ENCODE peak calls at places on chromosomes 4 and X, in five cellular contexts. One of them, this sample, is unnamed.
A peak's percentile ranks its signal among the peaks of the same experiment; 100 is the strongest.

GRCh38 chrX:105820247-105820646 is 2.1 kb upstream of the NRK start:
- DNase-seq in A673: no peak
- DNase-seq in LoVo: no peak
- DNase-seq in GM03348: no peak
- DNase-seq in T-helper 17 cell: no peak
- DNase-seq in this sample: no peak

GRCh38 chrX:48958635-48959094 is 1.3 kb upstream of the OTUD5 start:
- DNase-seq in LoVo: peak; percentile 37
- DNase-seq in A673: peak; percentile 31
- DNase-seq in T-helper 17 cell: no peak
- DNase-seq in GM03348: peak; percentile 36
- DNase-seq in this sample: no peak

GRCh38 chrX:104659037-104659744 is 93.2 kb downstream of the IL1RAPL2 start:
- DNase-seq in T-helper 17 cell: no peak
- DNase-seq in A673: no peak
- DNase-seq in GM03348: no peak
- DNase-seq in LoVo: no peak
- DNase-seq in this sample: no peak

GRCh38 chrX:53223955-53224859 is 800 bp downstream of the KDM5C start:
- DNase-seq in A673: no peak
- DNase-seq in T-helper 17 cell: no peak
- DNase-seq in LoVo: peak; percentile 60
- DNase-seq in GM03348: peak; percentile 40
- DNase-seq in this sample: no peak

GRCh38 chrX:107672955-107673378 is 44.7 kb downstream of the PRPS1 start:
- DNase-seq in A673: peak; percentile 63
- DNase-seq in T-helper 17 cell: peak; percentile 74
- DNase-seq in LoVo: peak; percentile 23
- DNase-seq in GM03348: peak; percentile 65
- DNase-seq in this sample: peak; percentile 49

GRCh38 chr4:163679189-163679588 is 184.7 kb downstream of the TMA16 start:
- DNase-seq in A673: peak; percentile 67
- DNase-seq in LoVo: peak; percentile 11
- DNase-seq in T-helper 17 cell: no peak
- DNase-seq in GM03348: peak; percentile 11
- DNase-seq in this sample: no peak

GRCh38 chr4:103996637-103997036 is 276.9 kb upstream of the TACR3 start:
- DNase-seq in A673: peak; percentile 88
- DNase-seq in GM03348: peak; percentile 31
- DNase-seq in LoVo: peak; percentile 59
- DNase-seq in T-helper 17 cell: no peak
- DNase-seq in this sample: no peak

GRCh38 chr4:64617813-64618212 is 208.6 kb upstream of the TECRL start:
- DNase-seq in T-helper 17 cell: no peak
- DNase-seq in GM03348: no peak
- DNase-seq in LoVo: peak; percentile 11
- DNase-seq in A673: peak; percentile 15
- DNase-seq in this sample: no peak

GRCh38 chrX:20388594-20388993 is 121.9 kb upstream of the RPS6KA3 start:
- DNase-seq in GM03348: no peak
- DNase-seq in LoVo: no peak
- DNase-seq in A673: no peak
- DNase-seq in T-helper 17 cell: no peak
- DNase-seq in this sample: no peak

GRCh38 chrX:24148535-24149345 is 789 bp upstream of the ZFX start:
- DNase-seq in GM03348: peak; percentile 39
- DNase-seq in LoVo: no peak
- DNase-seq in A673: peak; percentile 59
- DNase-seq in T-helper 17 cell: no peak
- DNase-seq in this sample: no peak

GRCh38 chr4:183594823-183595222 is 64.2 kb downstream of the RWDD4 start:
- DNase-seq in A673: no peak
- DNase-seq in GM03348: no peak
- DNase-seq in LoVo: no peak
- DNase-seq in T-helper 17 cell: no peak
- DNase-seq in this sample: no peak

GRCh38 chr4:5069916-5070315 is 18.6 kb downstream of the STK32B start:
- DNase-seq in T-helper 17 cell: no peak
- DNase-seq in GM03348: no peak
- DNase-seq in A673: no peak
- DNase-seq in LoVo: no peak
- DNase-seq in this sample: no peak

GRCh38 chrX:131187234-131187633 is 101.9 kb downstream of the IGSF1 start:
- DNase-seq in GM03348: no peak
- DNase-seq in T-helper 17 cell: no peak
- DNase-seq in LoVo: no peak
- DNase-seq in A673: no peak
- DNase-seq in this sample: no peak

GRCh38 chrX:100413231-100413630 is 3.2 kb upstream of the PCDH19 start:
- DNase-seq in T-helper 17 cell: no peak
- DNase-seq in A673: peak; percentile 77
- DNase-seq in LoVo: peak; percentile 40
- DNase-seq in GM03348: peak; percentile 66
- DNase-seq in this sample: no peak

GRCh38 chr4:131408102-131408501 is 1741.0 kb upstream of the PCDH10 start:
- DNase-seq in A673: no peak
- DNase-seq in LoVo: no peak
- DNase-seq in GM03348: no peak
- DNase-seq in T-helper 17 cell: no peak
- DNase-seq in this sample: no peak

GRCh38 chr4:15037923-15038541 is 35.8 kb downstream of the CPEB2 start:
- DNase-seq in GM03348: peak; percentile 40
- DNase-seq in LoVo: no peak
- DNase-seq in T-helper 17 cell: no peak
- DNase-seq in A673: no peak
- DNase-seq in this sample: no peak

GRCh38 chr4:151797131-151797530 is 36.3 kb upstream of the GATB start:
- DNase-seq in T-helper 17 cell: no peak
- DNase-seq in GM03348: no peak
- DNase-seq in A673: no peak
- DNase-seq in LoVo: peak; percentile 33
- DNase-seq in this sample: no peak

GRCh38 chrX:13938053-13938765 is 91.5 kb downstream of the GEMIN8 start:
- DNase-seq in A673: peak; percentile 11
- DNase-seq in LoVo: no peak
- DNase-seq in T-helper 17 cell: no peak
- DNase-seq in GM03348: peak; percentile 20
- DNase-seq in this sample: no peak

This sample was measured in activated CD4-positive, alpha-beta T cell treated with anti-CD3 and anti-CD28 coated beads for 1 hour.